ENCODE peak calls at places on chromosome 7, in ten cellular contexts. One of them, this sample, is unnamed. For H3K36me3, the result is how much of the 10 kb centered on the place peaks cover.

GRCh38 chr7:79320741-79321473 is 132.6 kb downstream of the MAGI2 start:
- DNase-seq in left lung: no peak
- DNase-seq in WERI-Rb-1: no peak
- DNase-seq in lung: no peak
- DNase-seq in GM06990: no peak
- DNase-seq in endothelial cell of umbilical vein: no peak
- DNase-seq in transverse colon: no peak
- DNase-seq in left ventricle myocardium inferior: no peak
- DNase-seq in body of pancreas: no peak
- DNase-seq in GM23248: no peak
- DNase-seq in this sample: no peak

GRCh38 chr7:127736511-127736910 is 84.5 kb downstream of the SND1 start:
- DNase-seq in body of pancreas: no peak
- DNase-seq in WERI-Rb-1: no peak
- DNase-seq in endothelial cell of umbilical vein: no peak
- DNase-seq in left lung: no peak
- DNase-seq in GM06990: no peak
- DNase-seq in transverse colon: no peak
- DNase-seq in lung: no peak
- DNase-seq in left ventricle myocardium inferior: no peak
- DNase-seq in GM23248: no peak
- DNase-seq in this sample: no peak

GRCh38 chr7:108537229-108537628 is 11.3 kb upstream of the PNPLA8 start:
- DNase-seq in WERI-Rb-1: no peak
- DNase-seq in GM06990: no peak
- DNase-seq in GM23248: no peak
- DNase-seq in body of pancreas: no peak
- DNase-seq in transverse colon: no peak
- DNase-seq in endothelial cell of umbilical vein: no peak
- DNase-seq in left lung: no peak
- DNase-seq in left ventricle myocardium inferior: no peak
- DNase-seq in lung: no peak
- DNase-seq in this sample: no peak

GRCh38 chr7:47444376-47445098 is 137.4 kb downstream of the TNS3 start:
- DNase-seq in body of pancreas: peak
- DNase-seq in lung: no peak
- DNase-seq in left lung: no peak
- DNase-seq in left ventricle myocardium inferior: no peak
- DNase-seq in GM06990: no peak
- DNase-seq in endothelial cell of umbilical vein: peak
- DNase-seq in GM23248: peak
- DNase-seq in WERI-Rb-1: no peak
- DNase-seq in transverse colon: peak
- DNase-seq in this sample: peak

GRCh38 chr7:40499718-40500117 is 364.9 kb downstream of the SUGCT start:
- DNase-seq in transverse colon: no peak
- DNase-seq in WERI-Rb-1: no peak
- DNase-seq in endothelial cell of umbilical vein: no peak
- DNase-seq in lung: no peak
- DNase-seq in GM23248: no peak
- DNase-seq in GM06990: no peak
- DNase-seq in left lung: no peak
- DNase-seq in body of pancreas: no peak
- DNase-seq in left ventricle myocardium inferior: no peak
- DNase-seq in this sample: no peak

GRCh38 chr7:115198143-115198542 is 276.2 kb downstream of the MDFIC start:
- DNase-seq in body of pancreas: no peak
- DNase-seq in lung: no peak
- DNase-seq in endothelial cell of umbilical vein: no peak
- DNase-seq in transverse colon: no peak
- DNase-seq in left lung: no peak
- DNase-seq in left ventricle myocardium inferior: no peak
- DNase-seq in WERI-Rb-1: no peak
- DNase-seq in GM06990: no peak
- DNase-seq in GM23248: no peak
- DNase-seq in this sample: peak

GRCh38 chr7:81173766-81174281 is 255.0 kb upstream of the SEMA3C start:
- DNase-seq in GM06990: no peak
- DNase-seq in transverse colon: no peak
- DNase-seq in left lung: no peak
- DNase-seq in endothelial cell of umbilical vein: peak
- DNase-seq in body of pancreas: no peak
- DNase-seq in left ventricle myocardium inferior: no peak
- DNase-seq in GM23248: peak
- DNase-seq in WERI-Rb-1: no peak
- DNase-seq in lung: peak
- DNase-seq in this sample: peak

GRCh38 chr7:142348100-142348499 is 90.2 kb upstream of the PRSS58 start:
- DNase-seq in lung: no peak
- DNase-seq in WERI-Rb-1: peak
- DNase-seq in left lung: no peak
- DNase-seq in left ventricle myocardium inferior: no peak
- DNase-seq in GM06990: no peak
- DNase-seq in body of pancreas: no peak
- DNase-seq in endothelial cell of umbilical vein: no peak
- DNase-seq in GM23248: no peak
- DNase-seq in transverse colon: no peak
- DNase-seq in this sample: no peak

GRCh38 chr7:76064208-76064970 is 16.5 kb downstream of the MDH2 start:
- DNase-seq in left ventricle myocardium inferior: no peak
- DNase-seq in GM06990: no peak
- DNase-seq in endothelial cell of umbilical vein: no peak
- DNase-seq in left lung: no peak
- DNase-seq in lung: no peak
- DNase-seq in transverse colon: no peak
- DNase-seq in GM23248: no peak
- DNase-seq in body of pancreas: no peak
- DNase-seq in WERI-Rb-1: no peak
- DNase-seq in this sample: no peak

GRCh38 chr7:9711259-9711658 is 1262.4 kb upstream of the PHF14 start:
- DNase-seq in WERI-Rb-1: no peak
- DNase-seq in GM06990: no peak
- DNase-seq in lung: no peak
- DNase-seq in transverse colon: no peak
- DNase-seq in body of pancreas: no peak
- DNase-seq in GM23248: no peak
- DNase-seq in left lung: no peak
- DNase-seq in endothelial cell of umbilical vein: no peak
- DNase-seq in left ventricle myocardium inferior: no peak
- DNase-seq in this sample: peak

GRCh38 chr7:10122573-10123100 is 851.0 kb upstream of the PHF14 start:
- DNase-seq in lung: no peak
- DNase-seq in endothelial cell of umbilical vein: peak
- DNase-seq in WERI-Rb-1: peak
- DNase-seq in GM06990: no peak
- DNase-seq in GM23248: no peak
- DNase-seq in body of pancreas: no peak
- DNase-seq in transverse colon: no peak
- DNase-seq in left lung: no peak
- DNase-seq in left ventricle myocardium inferior: peak
- DNase-seq in this sample: no peak

GRCh38 chr7:92100523-92100922 is 33.8 kb downstream of the CYP51A1 start:
- DNase-seq in body of pancreas: no peak
- DNase-seq in GM06990: no peak
- DNase-seq in transverse colon: no peak
- DNase-seq in lung: no peak
- DNase-seq in WERI-Rb-1: no peak
- DNase-seq in GM23248: no peak
- DNase-seq in endothelial cell of umbilical vein: no peak
- DNase-seq in left lung: no peak
- DNase-seq in left ventricle myocardium inferior: no peak
- DNase-seq in this sample: no peak
- H3K36me3 ChIP-seq in body of pancreas: under half
- H3K36me3 ChIP-seq in GM06990: under half
- H3K36me3 ChIP-seq in transverse colon: half or more
- H3K36me3 ChIP-seq in lung: under half
- H3K36me3 ChIP-seq in WERI-Rb-1: half or more
- H3K36me3 ChIP-seq in GM23248: half or more
- H3K36me3 ChIP-seq in endothelial cell of umbilical vein: under half
- H3K36me3 ChIP-seq in left lung: half or more
- H3K36me3 ChIP-seq in left ventricle myocardium inferior: half or more
- H3K36me3 ChIP-seq in this sample: under half

GRCh38 chr7:138579136-138579535 is 119.1 kb downstream of the TRIM24 start:
- DNase-seq in lung: no peak
- DNase-seq in left ventricle myocardium inferior: no peak
- DNase-seq in GM06990: no peak
- DNase-seq in body of pancreas: no peak
- DNase-seq in left lung: no peak
- DNase-seq in endothelial cell of umbilical vein: no peak
- DNase-seq in transverse colon: no peak
- DNase-seq in WERI-Rb-1: no peak
- DNase-seq in GM23248: no peak
- DNase-seq in this sample: no peak

GRCh38 chr7:138584283-138584682 is 116.9 kb downstream of the SVOPL start:
- DNase-seq in endothelial cell of umbilical vein: no peak
- DNase-seq in transverse colon: no peak
- DNase-seq in left lung: no peak
- DNase-seq in WERI-Rb-1: no peak
- DNase-seq in GM23248: peak
- DNase-seq in body of pancreas: no peak
- DNase-seq in GM06990: no peak
- DNase-seq in lung: no peak
- DNase-seq in left ventricle myocardium inferior: no peak
- DNase-seq in this sample: no peak

GRCh38 chr7:138581065-138581464 is 120.1 kb downstream of the SVOPL start:
- DNase-seq in body of pancreas: no peak
- DNase-seq in left ventricle myocardium inferior: no peak
- DNase-seq in transverse colon: no peak
- DNase-seq in GM23248: no peak
- DNase-seq in lung: no peak
- DNase-seq in endothelial cell of umbilical vein: no peak
- DNase-seq in WERI-Rb-1: no peak
- DNase-seq in left lung: no peak
- DNase-seq in GM06990: no peak
- DNase-seq in this sample: no peak

GRCh38 chr7:138575897-138576428 is 115.9 kb downstream of the TRIM24 start:
- DNase-seq in endothelial cell of umbilical vein: no peak
- DNase-seq in lung: no peak
- DNase-seq in body of pancreas: no peak
- DNase-seq in transverse colon: no peak
- DNase-seq in GM23248: no peak
- DNase-seq in left ventricle myocardium inferior: no peak
- DNase-seq in WERI-Rb-1: no peak
- DNase-seq in GM06990: no peak
- DNase-seq in left lung: no peak
- DNase-seq in this sample: no peak

GRCh38 chr7:138579671-138580070 is 119.6 kb downstream of the TRIM24 start:
- DNase-seq in WERI-Rb-1: no peak
- DNase-seq in GM06990: no peak
- DNase-seq in left ventricle myocardium inferior: no peak
- DNase-seq in GM23248: no peak
- DNase-seq in left lung: no peak
- DNase-seq in lung: no peak
- DNase-seq in body of pancreas: no peak
- DNase-seq in endothelial cell of umbilical vein: no peak
- DNase-seq in transverse colon: no peak
- DNase-seq in this sample: no peak
- H3K36me3 ChIP-seq in WERI-Rb-1: half or more
- H3K36me3 ChIP-seq in GM06990: under half
- H3K36me3 ChIP-seq in left ventricle myocardium inferior: half or more
- H3K36me3 ChIP-seq in GM23248: under half
- H3K36me3 ChIP-seq in left lung: half or more
- H3K36me3 ChIP-seq in lung: under half
- H3K36me3 ChIP-seq in body of pancreas: under half
- H3K36me3 ChIP-seq in endothelial cell of umbilical vein: under half
- H3K36me3 ChIP-seq in transverse colon: half or more
- H3K36me3 ChIP-seq in this sample: under half

GRCh38 chr7:92639213-92639896 is 49.2 kb upstream of the FAM133B start:
- DNase-seq in WERI-Rb-1: no peak
- DNase-seq in GM06990: no peak
- DNase-seq in endothelial cell of umbilical vein: no peak
- DNase-seq in transverse colon: no peak
- DNase-seq in body of pancreas: no peak
- DNase-seq in GM23248: peak
- DNase-seq in left ventricle myocardium inferior: no peak
- DNase-seq in lung: no peak
- DNase-seq in left lung: no peak
- DNase-seq in this sample: no peak

GRCh38 chr7:92639956-92640355 is 49.8 kb upstream of the FAM133B start:
- DNase-seq in lung: no peak
- DNase-seq in GM06990: no peak
- DNase-seq in body of pancreas: no peak
- DNase-seq in WERI-Rb-1: no peak
- DNase-seq in left ventricle myocardium inferior: no peak
- DNase-seq in left lung: no peak
- DNase-seq in transverse colon: no peak
- DNase-seq in GM23248: no peak
- DNase-seq in endothelial cell of umbilical vein: no peak
- DNase-seq in this sample: no peak

GRCh38 chr7:92643821-92644220 is 53.6 kb upstream of the FAM133B start:
- DNase-seq in lung: no peak
- DNase-seq in endothelial cell of umbilical vein: no peak
- DNase-seq in GM23248: no peak
- DNase-seq in left ventricle myocardium inferior: no peak
- DNase-seq in left lung: no peak
- DNase-seq in WERI-Rb-1: no peak
- DNase-seq in transverse colon: no peak
- DNase-seq in GM06990: no peak
- DNase-seq in body of pancreas: no peak
- DNase-seq in this sample: no peak

GRCh38 chr7:92644406-92645113 is 54.4 kb upstream of the FAM133B start:
- DNase-seq in left ventricle myocardium inferior: peak
- DNase-seq in WERI-Rb-1: peak
- DNase-seq in GM06990: no peak
- DNase-seq in GM23248: peak
- DNase-seq in lung: no peak
- DNase-seq in transverse colon: no peak
- DNase-seq in left lung: no peak
- DNase-seq in body of pancreas: no peak
- DNase-seq in endothelial cell of umbilical vein: peak
- DNase-seq in this sample: no peak

GRCh38 chr7:92641921-92642511 is 51.8 kb upstream of the FAM133B start:
- DNase-seq in GM06990: peak
- DNase-seq in GM23248: peak
- DNase-seq in body of pancreas: no peak
- DNase-seq in lung: no peak
- DNase-seq in left ventricle myocardium inferior: no peak
- DNase-seq in transverse colon: no peak
- DNase-seq in WERI-Rb-1: no peak
- DNase-seq in left lung: no peak
- DNase-seq in endothelial cell of umbilical vein: peak
- DNase-seq in this sample: peak
- H3K36me3 ChIP-seq in GM06990: under half
- H3K36me3 ChIP-seq in GM23248: under half
- H3K36me3 ChIP-seq in body of pancreas: under half
- H3K36me3 ChIP-seq in lung: under half
- H3K36me3 ChIP-seq in left ventricle myocardium inferior: under half
- H3K36me3 ChIP-seq in transverse colon: under half
- H3K36me3 ChIP-seq in WERI-Rb-1: under half
- H3K36me3 ChIP-seq in left lung: under half
- H3K36me3 ChIP-seq in endothelial cell of umbilical vein: under half
- H3K36me3 ChIP-seq in this sample: under half

DNA sequence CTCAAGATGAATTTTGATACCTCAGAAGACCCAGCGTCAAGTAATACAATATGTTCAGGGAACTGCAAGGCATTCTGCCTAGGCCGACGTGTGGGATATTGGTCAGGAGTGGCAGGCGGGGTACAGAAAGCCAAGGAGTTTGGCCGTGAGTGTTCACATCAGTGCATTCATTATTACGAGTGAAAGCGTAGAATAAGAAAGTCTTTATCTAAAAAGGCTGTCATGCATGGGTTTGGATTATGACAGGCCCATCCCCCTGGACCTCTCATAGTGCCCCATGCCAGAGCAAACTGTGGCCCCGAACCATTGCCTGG is 7.5 kb downstream of the AIMP2 start:
- DNase-seq in left lung: no peak
- DNase-seq in WERI-Rb-1: no peak
- DNase-seq in left ventricle myocardium inferior: no peak
- DNase-seq in transverse colon: no peak
- DNase-seq in GM23248: no peak
- DNase-seq in body of pancreas: no peak
- DNase-seq in endothelial cell of umbilical vein: no peak
- DNase-seq in GM06990: no peak
- DNase-seq in lung: no peak
- DNase-seq in this sample: no peak
- H3K36me3 ChIP-seq in left lung: half or more
- H3K36me3 ChIP-seq in WERI-Rb-1: half or more
- H3K36me3 ChIP-seq in left ventricle myocardium inferior: half or more
- H3K36me3 ChIP-seq in transverse colon: under half
- H3K36me3 ChIP-seq in GM23248: under half
- H3K36me3 ChIP-seq in body of pancreas: under half
- H3K36me3 ChIP-seq in endothelial cell of umbilical vein: under half
- H3K36me3 ChIP-seq in GM06990: under half
- H3K36me3 ChIP-seq in lung: under half
- H3K36me3 ChIP-seq in this sample: under half

This sample was measured in PC-3.